ENCODE peak calls at places on chromosomes 5 and 9, in five cellular contexts. A is heart left ventricle; D is SJSA1; K is mammary epithelial cell; O is CD4-positive, CD25-positive, alpha-beta regulatory T cell. P is an unnamed sample.
A peak's percentile ranks its signal among the peaks of the same experiment; 100 is the strongest.

GRCh38 chr5:106423109-106423897 is 1247.4 kb downstream of the EFNA5 start:
- DNase-seq in D (no peak), A (no peak), K (no peak), O (no peak), P (no peak)

GRCh38 chr9:112332977-112333638 is at the start of gene PTBP3:
- DNase-seq in A (peak; percentile 87), O (peak; percentile 73), K (peak; percentile 84), D (peak; percentile 74), P (peak; percentile 11)

GRCh38 chr5:174328626-174329299 is 283.3 kb downstream of the NSG2 start:
- DNase-seq in D (no peak), A (no peak), O (no peak), K (peak; percentile 59), P (no peak)

GRCh38 chr9:88173378-88173999 is 35.2 kb upstream of the SPATA31C2 start:
- DNase-seq in K (peak; percentile 67), A (peak; percentile 56), D (peak; percentile 59), O (no peak), P (no peak)

GRCh38 chr9:70410368-70410767 is 4.1 kb downstream of the KLF9 start:
- DNase-seq in A (no peak), D (no peak), K (peak; percentile 25), O (no peak), P (no peak)

GRCh38 chr5:93299596-93300308 is 281.3 kb downstream of the NR2F1-AS1 start:
- DNase-seq in A (no peak), O (no peak), D (no peak), K (no peak), P (no peak)

GRCh38 chr9:114532561-114533237 is 27.4 kb upstream of the WHRN start:
- DNase-seq in K (no peak), D (no peak), O (no peak), A (no peak), P (no peak)

GRCh38 chr5:115191439-115192031 is 21.8 kb upstream of the TRIM36 start:
- DNase-seq in A (no peak), D (no peak), K (no peak), O (no peak), P (no peak)

GRCh38 chr9:127126981-127127380 is 4.5 kb upstream of the ANGPTL2 start:
- DNase-seq in O (no peak), A (no peak), D (no peak), K (no peak), P (no peak)

GRCh38 chr9:99140685-99141314 is 35.9 kb downstream of the TGFBR1 start:
- DNase-seq in K (peak; percentile 16), A (peak; percentile 49), O (peak; percentile 42), D (peak; percentile 44), P (no peak)

GRCh38 chr5:41414598-41414997 is 95.8 kb downstream of the PLCXD3 start:
- DNase-seq in D (peak; percentile 76), O (no peak), A (no peak), K (peak; percentile 86), P (no peak)

GRCh38 chr5:151182976-151183375 is 25.4 kb upstream of the ANXA6 start:
- DNase-seq in O (no peak), K (no peak), D (no peak), A (no peak), P (no peak)
- H3K36me3 ChIP-seq in O (peaks cover 92% of the 10 kb centered on the region), K (no peaks in the 10 kb centered on the region), D (no peaks in the 10 kb centered on the region), A (peaks cover 6% of the 10 kb centered on the region), P (peaks cover 16% of the 10 kb centered on the region)

DNA sequence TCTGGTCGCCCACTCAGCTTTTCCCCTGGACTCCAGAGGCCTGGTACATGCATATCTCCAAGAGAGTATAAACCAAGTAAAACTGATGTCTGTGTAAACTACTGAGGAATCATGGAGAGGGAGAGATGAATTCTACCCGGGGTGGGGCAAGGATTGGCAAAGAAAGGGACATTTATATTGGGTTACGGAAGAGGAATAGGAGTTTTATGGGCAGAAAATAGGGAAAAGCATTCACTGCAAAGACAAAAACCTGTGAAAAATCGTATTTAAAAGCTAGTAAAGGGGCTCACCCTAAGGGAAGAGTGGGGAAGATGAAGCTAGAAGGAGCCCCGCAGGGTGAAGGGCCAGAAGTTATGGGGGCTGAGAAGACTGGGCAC is 248.0 kb upstream of the KLF4 start:
- DNase-seq in O (no peak), A (no peak), D (no peak), K (no peak), P (no peak)
- H3K27ac ChIP-seq in O (no peak overlapping the region), A (peak overlapping the region; percentile 49), D (no peak overlapping the region), K (peak overlapping the region; percentile 43), P (no peak overlapping the region)

GRCh38 chr5:179864686-179865085 is 6.1 kb upstream of the MRNIP start:
- DNase-seq in D (no peak), K (no peak), O (no peak), A (no peak), P (no peak)
- H3K9me3 ChIP-seq in D (peaks cover 6% of the 10 kb centered on the region), K (no peaks in the 10 kb centered on the region), O (no peaks in the 10 kb centered on the region), A (no peaks in the 10 kb centered on the region), P (no peaks in the 10 kb centered on the region)

GRCh38 chr9:131578778-131579504 is 33.6 kb downstream of the PRRT1B start:
- DNase-seq in O (no peak), D (no peak), A (no peak), K (no peak), P (no peak)

GRCh38 chr9:131580358-131580757 is 35.0 kb downstream of the PRRT1B start:
- DNase-seq in O (no peak), K (no peak), A (no peak), D (no peak), P (no peak)

GRCh38 chr9:131578016-131578415 is 32.7 kb downstream of the PRRT1B start:
- DNase-seq in A (no peak), D (no peak), O (no peak), K (no peak), P (no peak)

GRCh38 chr9:131577005-131578000 is 32.0 kb downstream of the PRRT1B start:
- DNase-seq in O (no peak), D (no peak), K (no peak), A (no peak), P (no peak)

GRCh38 chr9:131579789-131580211 is 34.5 kb downstream of the PRRT1B start:
- DNase-seq in O (no peak), K (no peak), A (peak; percentile 72), D (no peak), P (no peak)
- H3K36me3 ChIP-seq in O (peaks cover 41% of the 10 kb centered on the region), K (peaks cover 12% of the 10 kb centered on the region), A (peaks cover 25% of the 10 kb centered on the region), D (peaks cover 20% of the 10 kb centered on the region), P (peaks cover 69% of the 10 kb centered on the region)

GRCh38 chr9:4371108-4371507 is 71.2 kb upstream of the GLIS3 start:
- DNase-seq in A (no peak), D (peak; percentile 41), K (peak; percentile 73), O (no peak), P (no peak)
- H3K27ac ChIP-seq in A (no peak overlapping the region), D (no peak overlapping the region), K (no peak overlapping the region), O (no peak overlapping the region), P (no peak overlapping the region)

GRCh38 chr5:141303756-141304155 is at the start of gene SLC25A2:
- DNase-seq in D (no peak), A (no peak), O (no peak), K (no peak), P (no peak)

GRCh38 chr5:141298376-141298775 is 5.5 kb downstream of the SLC25A2 start:
- DNase-seq in D (no peak), K (no peak), A (no peak), O (no peak), P (no peak)
- H3K9me3 ChIP-seq in D (peaks cover 37% of the 10 kb centered on the region), K (peaks cover 17% of the 10 kb centered on the region), A (peaks cover 24% of the 10 kb centered on the region), O (peaks cover 49% of the 10 kb centered on the region), P (peaks cover 91% of the 10 kb centered on the region)

GRCh38 chr5:72294473-72294872 is 25.6 kb downstream of the MRPS27 start:
- DNase-seq in O (no peak), D (no peak), K (no peak), A (no peak), P (no peak)
- H3K36me3 ChIP-seq in O (peaks cover 24% of the 10 kb centered on the region), D (peaks cover 33% of the 10 kb centered on the region), K (peaks cover 16% of the 10 kb centered on the region), A (no peaks in the 10 kb centered on the region), P (no peaks in the 10 kb centered on the region)

DNA sequence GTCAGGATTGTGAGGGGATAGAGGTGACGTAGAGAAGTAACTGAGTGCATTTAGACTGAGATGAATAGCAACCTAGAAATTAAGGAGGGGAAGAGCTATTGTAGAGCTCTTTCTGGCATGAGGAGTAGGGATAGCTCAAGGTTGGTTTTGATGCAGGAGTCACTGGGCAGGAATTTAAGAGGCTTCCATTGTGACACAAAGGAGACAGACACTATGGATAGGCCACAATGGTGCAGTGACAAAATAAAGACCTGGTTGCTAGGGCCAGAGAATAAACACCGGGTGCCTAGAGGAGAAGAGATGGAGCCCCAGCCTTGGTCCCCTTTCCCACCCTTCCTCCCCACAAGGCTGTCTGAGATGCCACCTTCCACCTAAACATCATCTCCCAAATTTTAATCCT is at the start of gene SPZ1:
- DNase-seq in D (no peak), O (no peak), K (no peak), A (no peak), P (no peak)
- H3K27ac ChIP-seq in D (no peak within 1 kb of the TSS), O (no peak within 1 kb of the TSS), K (no peak within 1 kb of the TSS), A (no peak within 1 kb of the TSS), P (no peak within 1 kb of the TSS)

GRCh38 chr9:94127806-94128205 is 43.5 kb downstream of the PTPDC1 start:
- DNase-seq in O (no peak), K (no peak), D (no peak), A (no peak), P (no peak)
- H3K9me3 ChIP-seq in O (peaks cover 16% of the 10 kb centered on the region), K (peaks cover 25% of the 10 kb centered on the region), D (peaks cover 5% of the 10 kb centered on the region), A (peaks cover 3% of the 10 kb centered on the region), P (peaks cover 3% of the 10 kb centered on the region)